ENCODE peak calls at places on chromosomes 4 and X, in ten cellular contexts. O, A, D, U, H, F, Z, K, M and L are unnamed samples.

GRCh38 chrX:37825225-37825842 is 22.0 kb downstream of the DYNLT3 start:
- DNase-seq in U (peak), A (peak), M (peak), F (no peak), K (peak), D (peak), Z (no peak), O (peak), H (peak), L (peak)

GRCh38 chrX:71533850-71534515 is 1.1 kb downstream of the OGT start:
- DNase-seq in H (peak), K (peak), D (peak), A (peak), U (peak), O (peak), F (peak), M (peak), Z (peak), L (peak)

GRCh38 chrX:15334561-15334960 is 762 bp downstream of the PIGA start:
- DNase-seq in H (peak), F (no peak), M (peak), U (no peak), Z (no peak), K (no peak), O (peak), D (no peak), A (no peak), L (peak)

GRCh38 chrX:153631931-153632611 is 14.9 kb upstream of the DUSP9 start:
- DNase-seq in O (no peak), D (no peak), U (no peak), H (no peak), M (no peak), K (no peak), A (no peak), F (no peak), Z (no peak), L (no peak)

GRCh38 chrX:97011540-97011939 is 127.8 kb downstream of the RPA4 start:
- DNase-seq in D (no peak), A (no peak), F (no peak), H (no peak), M (no peak), O (no peak), Z (no peak), K (no peak), U (no peak), L (no peak)

GRCh38 chrX:10856797-10857196 is 236.4 kb upstream of the MID1 start:
- DNase-seq in A (no peak), H (no peak), D (no peak), U (no peak), Z (no peak), F (no peak), M (no peak), O (no peak), K (no peak), L (no peak)

GRCh38 chrX:19798423-19798822 is 89.0 kb downstream of the SH3KBP1 start:
- DNase-seq in H (no peak), O (no peak), U (no peak), K (no peak), A (no peak), Z (no peak), F (no peak), D (no peak), M (no peak), L (no peak)

GRCh38 chr4:10732235-10732975 is 47.8 kb upstream of the CLNK start:
- DNase-seq in U (no peak), F (no peak), A (no peak), H (peak), K (no peak), D (no peak), O (peak), M (peak), Z (no peak), L (no peak)

GRCh38 chr4:94453534-94453963 is 1.8 kb downstream of the PDLIM5 start:
- DNase-seq in H (no peak), K (no peak), O (no peak), A (no peak), F (no peak), M (no peak), U (no peak), Z (no peak), D (no peak), L (no peak)

GRCh38 chr4:84237008-84237407 is 262.1 kb downstream of the NKX6-1 start:
- DNase-seq in D (no peak), U (no peak), O (no peak), F (no peak), H (no peak), A (no peak), Z (no peak), K (no peak), M (no peak), L (no peak)

GRCh38 chrX:53768451-53769246 is 82.1 kb upstream of the HUWE1 start:
- DNase-seq in K (no peak), M (no peak), H (peak), A (no peak), F (no peak), U (no peak), O (no peak), Z (no peak), D (no peak), L (no peak)

GRCh38 chr4:147594107-147594506 is 23.1 kb upstream of the TMEM184C start:
- DNase-seq in A (no peak), K (no peak), M (no peak), U (no peak), H (no peak), D (no peak), F (no peak), O (no peak), Z (no peak), L (no peak)

GRCh38 chrX:150483576-150483975 is 84.8 kb upstream of the MTM1 start:
- DNase-seq in K (no peak), A (no peak), F (no peak), M (no peak), H (no peak), Z (no peak), U (no peak), O (no peak), D (no peak), L (no peak)

GRCh38 chr4:85901500-85901899 is 426.6 kb downstream of the ARHGAP24 start:
- DNase-seq in H (no peak), A (peak), K (no peak), O (no peak), M (no peak), F (no peak), D (no peak), U (no peak), Z (no peak), L (no peak)

GRCh38 chrX:73859622-73860021 is 296.6 kb downstream of the CHIC1 start:
- DNase-seq in D (no peak), O (no peak), F (no peak), M (no peak), Z (no peak), U (no peak), A (no peak), H (no peak), K (no peak), L (no peak)

GRCh38 chr4:10731690-10732089 is 47.1 kb upstream of the CLNK start:
- DNase-seq in O (no peak), U (no peak), A (no peak), F (no peak), H (no peak), D (no peak), K (no peak), Z (no peak), M (no peak), L (no peak)

GRCh38 chrX:74537011-74537390 is 77.4 kb downstream of the RLIM start:
- DNase-seq in O (no peak), K (no peak), D (no peak), Z (no peak), A (no peak), M (peak), U (no peak), F (no peak), H (no peak), L (no peak)

GRCh38 chrX:153981231-153981630 is 8.7 kb downstream of the TMEM187 start:
- DNase-seq in Z (no peak), O (peak), F (no peak), U (no peak), M (no peak), A (no peak), D (no peak), K (no peak), H (no peak), L (no peak)

GRCh38 chr4:173367285-173367684 is 3.5 kb upstream of the SAP30 start:
- DNase-seq in D (no peak), K (no peak), M (peak), Z (no peak), F (no peak), H (no peak), A (no peak), O (peak), U (no peak), L (no peak)

GRCh38 chr4:59814402-59814801 is 1385.7 kb upstream of the ADGRL3 start:
- DNase-seq in O (no peak), A (no peak), F (no peak), K (no peak), M (no peak), U (no peak), D (no peak), H (no peak), Z (no peak), L (no peak)

GRCh38 chr4:132526652-132527051 is 622.4 kb upstream of the PCDH10 start:
- DNase-seq in H (no peak), A (no peak), F (no peak), Z (no peak), M (no peak), D (no peak), U (no peak), O (no peak), K (no peak), L (no peak)

GRCh38 chrX:108199691-108200090 is 108.1 kb downstream of the ATG4A start:
- DNase-seq in D (peak), U (peak), O (peak), M (peak), Z (no peak), F (no peak), H (peak), A (peak), K (no peak), L (no peak)